ENCODE peak calls at places on chromosome 12, in eight cellular contexts. S, X, R, D, P, I, B and T are unnamed samples.

GRCh38 chr12:100827901-100828520 is 33.4 kb downstream of the ANO4 start:
- DNase-seq in S (no peak), D (no peak), I (no peak), X (peak), P (peak), B (no peak), R (peak), T (no peak)

GRCh38 chr12:117528538-117528937 is 167.1 kb upstream of the NOS1 start:
- DNase-seq in P (no peak), S (no peak), R (no peak), X (no peak), I (no peak), B (no peak), D (no peak), T (no peak)

GRCh38 chr12:1853716-1854115 is 33.4 kb downstream of the LRTM2 start:
- DNase-seq in D (no peak), S (no peak), R (no peak), P (no peak), X (no peak), I (no peak), B (no peak), T (no peak)

GRCh38 chr12:57874166-57875108 is 27.9 kb upstream of the CTDSP2 start:
- DNase-seq in I (no peak), R (no peak), B (no peak), P (no peak), X (no peak), D (no peak), S (no peak), T (no peak)

GRCh38 chr12:31828057-31828456 is 99.2 kb upstream of the AMN1 start:
- DNase-seq in P (no peak), R (no peak), B (no peak), I (no peak), X (no peak), S (no peak), D (no peak), T (no peak)

GRCh38 chr12:22576473-22576872 is 32.1 kb upstream of the C2CD5 start:
- DNase-seq in I (no peak), X (no peak), R (no peak), P (no peak), D (no peak), B (no peak), S (no peak), T (no peak)

GRCh38 chr12:24776856-24777255 is 172.0 kb downstream of the BCAT1 start:
- DNase-seq in S (no peak), X (no peak), I (no peak), R (no peak), D (no peak), B (no peak), P (no peak), T (no peak)

GRCh38 chr12:2054091-2055018 is 1.6 kb downstream of the CACNA1C start:
- DNase-seq in B (no peak), I (no peak), S (no peak), P (no peak), R (peak), D (no peak), X (peak), T (no peak)

GRCh38 chr12:49974231-49974675 is 1.5 kb downstream of the AQP6 start:
- DNase-seq in X (peak), I (peak), P (peak), D (no peak), S (peak), R (peak), B (peak), T (peak)

GRCh38 chr12:89166525-89166934 is 185.8 kb downstream of the DUSP6 start:
- DNase-seq in D (no peak), P (peak), X (no peak), B (no peak), S (no peak), R (no peak), I (no peak), T (no peak)

GRCh38 chr12:26524862-26525465 is 308.0 kb downstream of the ITPR2 start:
- DNase-seq in X (no peak), I (no peak), P (no peak), D (no peak), B (no peak), R (peak), S (no peak), T (no peak)

GRCh38 chr12:47808049-47808448 is 11.7 kb downstream of the HDAC7 start:
- DNase-seq in X (peak), P (peak), S (peak), I (peak), R (no peak), D (no peak), B (no peak), T (peak)

GRCh38 chr12:92124708-92125067 is 21.0 kb downstream of the BTG1 start:
- DNase-seq in D (no peak), P (no peak), R (no peak), B (no peak), I (no peak), X (no peak), S (no peak), T (no peak)

GRCh38 chr12:131171029-131171428 is 217.3 kb downstream of the ADGRD1 start:
- DNase-seq in R (no peak), D (no peak), S (no peak), I (no peak), X (no peak), P (no peak), B (no peak), T (no peak)

GRCh38 chr12:6912164-6912956 is 2.0 kb upstream of the ENO2 start:
- DNase-seq in I (no peak), B (no peak), R (no peak), X (no peak), S (no peak), D (no peak), P (no peak), T (peak)

GRCh38 chr12:42588981-42589464 is 523 bp downstream of the PRICKLE1 start:
- DNase-seq in R (peak), S (peak), X (peak), D (no peak), I (peak), P (no peak), B (no peak), T (peak)

GRCh38 chr12:117053050-117053400 is 46.2 kb downstream of the TESC start:
- DNase-seq in R (no peak), I (no peak), X (no peak), B (no peak), S (no peak), P (no peak), D (no peak), T (no peak)

GRCh38 chr12:93226356-93226755 is 151.4 kb upstream of the NUDT4 start:
- DNase-seq in B (no peak), R (no peak), D (no peak), S (no peak), P (no peak), X (no peak), I (no peak), T (no peak)

GRCh38 chr12:19440916-19441315 is 1.6 kb downstream of the AEBP2 start:
- DNase-seq in S (no peak), X (no peak), R (no peak), B (no peak), P (peak), I (no peak), D (no peak), T (no peak)

DNA sequence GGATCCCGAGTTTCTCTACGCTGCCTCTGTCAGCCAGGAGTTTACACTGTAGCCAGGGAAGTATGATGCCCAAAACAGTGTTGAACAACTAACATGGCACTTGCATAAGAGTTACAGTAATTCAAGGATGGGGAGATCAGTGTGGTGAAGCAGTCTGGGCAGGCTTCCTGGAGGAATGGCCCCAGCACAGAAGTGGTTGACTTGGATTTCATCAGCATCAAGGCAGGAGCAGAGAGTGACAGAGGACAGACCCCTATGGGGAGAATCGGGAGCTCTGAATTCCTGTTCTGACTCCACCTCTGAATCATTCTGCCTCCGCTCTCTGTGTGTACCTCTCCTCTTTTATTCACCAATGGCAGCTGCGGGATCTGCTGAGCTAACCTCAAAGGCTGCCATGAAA is 124.5 kb downstream of the KCNA5 start:
- DNase-seq in D (no peak), I (no peak), B (no peak), S (no peak), X (no peak), P (no peak), R (no peak), T (no peak)
- H3K4me3 ChIP-seq in D (no peak), I (no peak), B (no peak), S (no peak), X (no peak), P (no peak), R (no peak), T (no peak)

DNA sequence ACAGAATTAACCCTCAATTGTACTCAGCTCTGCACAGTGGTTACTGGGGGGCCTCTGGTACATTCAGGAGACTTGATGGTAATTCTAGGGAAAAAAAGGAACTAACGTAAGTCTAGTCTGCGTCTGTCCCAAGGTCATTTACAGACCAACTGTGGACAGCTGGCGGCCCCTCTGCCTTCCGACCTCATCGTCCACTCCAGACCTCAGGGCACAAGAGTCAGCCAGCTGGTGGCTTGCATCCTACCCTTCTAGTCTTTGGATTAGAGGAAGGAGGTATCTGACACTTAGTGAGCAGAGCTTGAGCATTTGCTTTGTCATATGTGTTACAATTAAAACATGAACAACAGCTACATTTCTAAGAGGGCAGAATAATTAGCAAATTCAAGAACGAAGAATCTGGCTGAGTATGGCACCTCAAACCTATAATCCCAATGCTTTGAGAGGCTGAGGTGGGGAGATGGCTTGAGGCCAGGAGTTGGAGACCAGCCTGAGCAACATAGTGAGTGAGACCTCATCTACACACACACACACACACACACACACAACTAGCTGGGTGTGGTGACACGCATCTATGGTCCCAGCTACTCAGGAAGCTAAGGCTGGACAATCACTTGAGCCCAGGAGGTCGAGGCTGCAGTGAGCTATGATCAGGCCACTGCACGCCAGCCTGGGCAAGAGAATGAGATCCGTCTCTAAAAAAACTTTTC is 36.5 kb downstream of the SSH1 start:
- DNase-seq in P (no peak), R (no peak), I (no peak), S (no peak), B (no peak), X (no peak), D (no peak), T (peak)
- H3K27ac ChIP-seq in P (peak), R (no peak), I (no peak), S (no peak), B (peak), X (peak), D (no peak), T (peak)

GRCh38 chr12:132561784-132562156 is 48.6 kb downstream of the LRCOL1 start:
- DNase-seq in X (peak), I (no peak), D (no peak), S (no peak), R (peak), B (no peak), P (no peak), T (no peak)
- TF ChIP-seq CTCF in X (peak), I (peak), D (no peak), S (no peak), R (peak), B (no peak), P (peak), T (no peak)

GRCh38 chr12:108635201-108635996 is 1.7 kb upstream of the SELPLG start:
- DNase-seq in D (peak), X (peak), B (no peak), S (no peak), R (peak), I (no peak), P (no peak), T (peak)
- H3K4me3 ChIP-seq in D (no peak), X (no peak), B (no peak), S (no peak), R (no peak), I (no peak), P (no peak), T (peak)

GRCh38 chr12:10511756-10512355 is 6.2 kb downstream of the EIF2S3B start:
- DNase-seq in I (no peak), R (no peak), B (no peak), S (no peak), X (no peak), D (no peak), P (no peak), T (no peak)
- H3K27ac ChIP-seq in I (no peak), R (no peak), B (no peak), S (no peak), X (no peak), D (no peak), P (no peak), T (no peak)